ENCODE peak calls at places on chromosomes 12 and 14, in six cellular contexts. U is NCI-H1105; T is AG04450; S is stimulated activated CD8-positive, alpha-beta memory T cell treated with anti-CD3 and anti-CD28 coated beads, Interleukin-4, amount 100 ng/mL, for 4 hours; D is germinal center; N is activated T-cell treated with anti-CD3 and anti-CD28 coated beads, Interleukin-2, amount 50 U/mL, for 4 hours. R is an unnamed sample.

GRCh38 chr12:3614806-3615466 is 123.9 kb downstream of the PRMT8 start:
- DNase-seq in U (no peak), T (no peak), S (no peak), D (no peak), N (no peak), R (no peak)

GRCh38 chr14:60573943-60574496 is 65.1 kb downstream of the SIX6 start:
- DNase-seq in U (no peak), T (no peak), S (no peak), D (no peak), N (no peak), R (no peak)

GRCh38 chr14:49641697-49642129 is 6.7 kb upstream of the DNAAF2 start:
- DNase-seq in U (no peak), T (no peak), S (no peak), D (no peak), N (no peak), R (no peak)

GRCh38 chr14:59081680-59082079 is 106.8 kb upstream of the DAAM1 start:
- DNase-seq in U (no peak), T (no peak), S (no peak), D (no peak), N (no peak), R (no peak)

GRCh38 chr12:107468976-107469375 is 216.6 kb upstream of the PWP1 start:
- DNase-seq in U (no peak), T (no peak), S (no peak), D (no peak), N (no peak), R (no peak)

GRCh38 chr12:3772380-3772779 is 19.5 kb upstream of the CRACR2A start:
- DNase-seq in U (no peak), T (no peak), S (no peak), D (no peak), N (no peak), R (no peak)

GRCh38 chr12:22543246-22544037 is 900 bp downstream of the C2CD5 start:
- DNase-seq in U (peak; percentile 59), T (no peak), S (peak; percentile 7), D (peak; percentile 18), N (peak; percentile 17), R (peak; percentile 67)

GRCh38 chr12:42129595-42130204 is 15.0 kb downstream of the GXYLT1 start:
- DNase-seq in U (peak; percentile 20), T (no peak), S (no peak), D (no peak), N (no peak), R (no peak)

GRCh38 chr14:68774771-68775613 is 17.9 kb downstream of the ZFP36L1 start:
- DNase-seq in U (no peak), T (no peak), S (no peak), D (no peak), N (no peak), R (no peak)

GRCh38 chr14:61561144-61561543 is 134.2 kb upstream of the HIF1A start:
- DNase-seq in U (no peak), T (no peak), S (no peak), D (no peak), N (no peak), R (no peak)

GRCh38 chr12:52969828-52970569 is 21.1 kb downstream of the KRT18 start:
- DNase-seq in U (no peak), T (no peak), S (no peak), D (no peak), N (no peak), R (no peak)

GRCh38 chr12:79933580-79934264 is 1.2 kb downstream of the PPP1R12A start:
- DNase-seq in U (no peak), T (no peak), S (no peak), D (peak; percentile 12), N (no peak), R (no peak)

GRCh38 chr14:20976291-20976690 is 13.5 kb upstream of the METTL17 start:
- DNase-seq in U (no peak), T (no peak), S (no peak), D (no peak), N (no peak), R (no peak)

GRCh38 chr14:32950584-32950983 is 11.9 kb downstream of the NPAS3 start:
- DNase-seq in U (no peak), T (no peak), S (no peak), D (no peak), N (no peak), R (no peak)

GRCh38 chr12:128298091-128298490 is 31.1 kb downstream of the TMEM132C start:
- DNase-seq in U (no peak), T (no peak), S (no peak), D (no peak), N (no peak), R (no peak)

GRCh38 chr12:121986494-121987245 is 35.0 kb upstream of the BCL7A start:
- DNase-seq in U (no peak), T (no peak), S (no peak), D (no peak), N (no peak), R (no peak)

GRCh38 chr12:32494676-32495075 is 95.3 kb downstream of the FGD4 start:
- DNase-seq in U (no peak), T (no peak), S (no peak), D (no peak), N (no peak), R (no peak)